ENCODE peak calls at places on chromosomes 12 and 14, in seven cellular contexts. I is IMR-90, C is psoas muscle, A is GM13977, N is foreskin fibroblast, B is thoracic aorta, E is foreskin keratinocyte. Z is an unnamed sample.

GRCh38 chr12:48924617-48925217 is 575 bp downstream of the FKBP11 start:
- DNase-seq in I (peak; percentile 46), C (peak; percentile 37), A (peak; percentile 87), N (peak; percentile 63), B (no peak), E (peak; percentile 40), Z (no peak)

GRCh38 chr14:93994919-93995682 is 2.0 kb upstream of the CCDC197 start:
- DNase-seq in I (peak; percentile 88), C (peak; percentile 80), A (no peak), N (peak; percentile 43), B (peak; percentile 81), E (peak; percentile 80), Z (no peak)

GRCh38 chr12:119673634-119674033 is 5.7 kb downstream of the PRKAB1 start:
- DNase-seq in I (no peak), C (no peak), A (no peak), N (no peak), B (no peak), E (no peak), Z (no peak)

GRCh38 chr12:55816876-55817351 is 610 bp downstream of the SARNP start:
- DNase-seq in I (peak; percentile 26), C (no peak), A (no peak), N (peak; percentile 48), B (no peak), E (peak; percentile 54), Z (no peak)

GRCh38 chr14:96038920-96039632 is at the start of gene C14orf132:
- DNase-seq in I (peak; percentile 48), C (peak; percentile 75), A (peak; percentile 83), N (peak; percentile 84), B (peak; percentile 29), E (no peak), Z (no peak)

GRCh38 chr14:54682578-54682977 is 115.7 kb downstream of the SAMD4A start:
- DNase-seq in I (no peak), C (no peak), A (no peak), N (peak; percentile 41), B (no peak), E (no peak), Z (no peak)

GRCh38 chr14:100383727-100384158 is 60.6 kb downstream of the SLC25A47 start:
- DNase-seq in I (peak; percentile 55), C (peak; percentile 55), A (peak; percentile 80), N (peak; percentile 80), B (no peak), E (no peak), Z (no peak)

GRCh38 chr12:2624543-2625266 is 170.1 kb upstream of the FKBP4 start:
- DNase-seq in I (peak; percentile 59), C (no peak), A (no peak), N (peak; percentile 75), B (no peak), E (peak; percentile 9), Z (no peak)

GRCh38 chr12:28415755-28416154 is 225.5 kb downstream of the CCDC91 start:
- DNase-seq in I (peak; percentile 85), C (no peak), A (no peak), N (peak; percentile 74), B (no peak), E (peak; percentile 83), Z (peak; percentile 49)

GRCh38 chr12:96766232-96766631 is 140.8 kb upstream of the NEDD1 start:
- DNase-seq in I (peak; percentile 3), C (no peak), A (no peak), N (no peak), B (no peak), E (no peak), Z (no peak)

DNA sequence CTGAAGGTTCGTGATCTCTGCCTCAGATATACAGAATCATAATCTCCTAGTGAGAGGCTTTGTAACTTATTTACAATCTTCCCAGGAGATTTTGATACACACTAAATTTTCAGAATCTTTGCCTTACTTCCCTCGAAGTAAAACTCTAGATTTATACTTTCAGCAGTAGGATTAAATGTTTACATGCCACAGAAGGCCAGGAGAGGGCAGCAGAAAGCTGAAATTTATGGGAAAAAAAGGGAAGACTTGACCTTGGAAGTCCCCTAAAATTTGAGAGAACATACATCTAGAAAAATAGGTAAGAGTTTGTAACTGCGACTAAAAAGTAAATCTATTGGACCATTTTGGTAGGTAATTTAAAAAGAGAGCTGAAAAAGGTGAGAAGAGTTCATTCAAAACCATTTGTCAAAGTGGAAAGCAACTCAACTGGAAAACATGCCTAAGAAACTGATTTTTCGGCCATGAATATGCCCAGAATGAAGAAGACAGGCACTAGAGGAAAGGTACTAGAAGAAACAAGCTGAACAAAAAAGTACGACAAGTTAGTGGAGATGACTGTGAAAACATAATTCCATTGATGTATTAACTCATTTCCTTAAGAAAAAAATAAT is 242.0 kb upstream of the MDGA2 start:
- DNase-seq in I (peak; percentile 13), C (no peak), A (peak; percentile 8), N (peak; percentile 8), B (no peak), E (peak; percentile 20), Z (no peak)
- TF ChIP-seq CTCF in I (peak; percentile 44), C (no peak), A (peak; percentile 66), N (no peak), B (no peak), E (peak; percentile 65), Z (no peak)

GRCh38 chr12:71663561-71664410 is at the start of the genes THAP2 and ZFC3H1:
- DNase-seq in I (peak; percentile 100), C (peak; percentile 89), A (peak; percentile 88), N (peak; percentile 99), B (peak; percentile 87), E (peak; percentile 100), Z (peak; percentile 99)
- TF ChIP-seq CTCF in I (peak; percentile 43), C (peak; percentile 20), A (peak; percentile 41), N (peak; percentile 28), B (no peak), E (peak; percentile 60), Z (peak; percentile 47)

GRCh38 chr14:29927596-29928341 is at the start of gene PRKD1:
- DNase-seq in I (peak; percentile 62), C (peak; percentile 67), A (no peak), N (peak; percentile 79), B (no peak), E (peak; percentile 8), Z (peak; percentile 28)
- TF ChIP-seq CTCF in I (peak; percentile 7), C (peak; percentile 26), A (no peak), N (no peak), B (peak; percentile 29), E (no peak), Z (no peak)

GRCh38 chr12:15592934-15593333 is 196.3 kb downstream of the EPS8 start:
- DNase-seq in I (no peak), C (no peak), A (no peak), N (peak; percentile 50), B (no peak), E (no peak), Z (no peak)
- TF ChIP-seq CTCF in I (peak; percentile 28), C (no peak), A (no peak), N (no peak), B (no peak), E (peak; percentile 35), Z (peak; percentile 9)

Z was measured in AG09319.